ENCODE peak calls at places on chromosomes 7 and 10, in eight cellular contexts. One of them, this sample, is unnamed.

GRCh38 chr10:95253007-95253406 is 37.8 kb downstream of the PDLIM1 start:
- DNase-seq in naive thymus-derived CD8-positive, alpha-beta T cell: no peak
- DNase-seq in psoas muscle: no peak
- DNase-seq in activated CD4-positive, CD25-positive, alpha-beta regulatory T cell: no peak
- DNase-seq in anterior cingulate cortex: no peak
- DNase-seq in foreskin fibroblast: no peak
- DNase-seq in ureter: no peak
- DNase-seq in activated CD4-positive, alpha-beta T cell treated with anti-CD3 and anti-CD28 coated beads, Interleukin-2, amount 50 U/mL, for 4 hours: no peak
- DNase-seq in this sample: no peak

GRCh38 chr7:33854178-33854577 is 51.2 kb upstream of the BMPER start:
- DNase-seq in naive thymus-derived CD8-positive, alpha-beta T cell: no peak
- DNase-seq in psoas muscle: no peak
- DNase-seq in activated CD4-positive, CD25-positive, alpha-beta regulatory T cell: no peak
- DNase-seq in anterior cingulate cortex: no peak
- DNase-seq in foreskin fibroblast: peak; percentile 91
- DNase-seq in ureter: no peak
- DNase-seq in activated CD4-positive, alpha-beta T cell treated with anti-CD3 and anti-CD28 coated beads, Interleukin-2, amount 50 U/mL, for 4 hours: no peak
- DNase-seq in this sample: peak; percentile 93

GRCh38 chr7:33486626-33487025 is 357.3 kb downstream of the BBS9 start:
- DNase-seq in naive thymus-derived CD8-positive, alpha-beta T cell: no peak
- DNase-seq in psoas muscle: no peak
- DNase-seq in activated CD4-positive, CD25-positive, alpha-beta regulatory T cell: no peak
- DNase-seq in anterior cingulate cortex: no peak
- DNase-seq in foreskin fibroblast: no peak
- DNase-seq in ureter: no peak
- DNase-seq in activated CD4-positive, alpha-beta T cell treated with anti-CD3 and anti-CD28 coated beads, Interleukin-2, amount 50 U/mL, for 4 hours: no peak
- DNase-seq in this sample: no peak

GRCh38 chr7:56811081-56811480 is 321.2 kb downstream of the ZNF479 start:
- DNase-seq in naive thymus-derived CD8-positive, alpha-beta T cell: no peak
- DNase-seq in psoas muscle: no peak
- DNase-seq in activated CD4-positive, CD25-positive, alpha-beta regulatory T cell: no peak
- DNase-seq in anterior cingulate cortex: no peak
- DNase-seq in foreskin fibroblast: no peak
- DNase-seq in ureter: no peak
- DNase-seq in activated CD4-positive, alpha-beta T cell treated with anti-CD3 and anti-CD28 coated beads, Interleukin-2, amount 50 U/mL, for 4 hours: no peak
- DNase-seq in this sample: no peak

GRCh38 chr7:37488163-37488759 is 39.6 kb upstream of the ELMO1 start:
- DNase-seq in naive thymus-derived CD8-positive, alpha-beta T cell: no peak
- DNase-seq in psoas muscle: no peak
- DNase-seq in activated CD4-positive, CD25-positive, alpha-beta regulatory T cell: no peak
- DNase-seq in anterior cingulate cortex: no peak
- DNase-seq in foreskin fibroblast: peak; percentile 2
- DNase-seq in ureter: no peak
- DNase-seq in activated CD4-positive, alpha-beta T cell treated with anti-CD3 and anti-CD28 coated beads, Interleukin-2, amount 50 U/mL, for 4 hours: no peak
- DNase-seq in this sample: no peak

GRCh38 chr7:54541941-54542618 is at the start of gene VSTM2A:
- DNase-seq in naive thymus-derived CD8-positive, alpha-beta T cell: no peak
- DNase-seq in psoas muscle: no peak
- DNase-seq in activated CD4-positive, CD25-positive, alpha-beta regulatory T cell: no peak
- DNase-seq in anterior cingulate cortex: no peak
- DNase-seq in foreskin fibroblast: peak; percentile 17
- DNase-seq in ureter: no peak
- DNase-seq in activated CD4-positive, alpha-beta T cell treated with anti-CD3 and anti-CD28 coated beads, Interleukin-2, amount 50 U/mL, for 4 hours: no peak
- DNase-seq in this sample: no peak

GRCh38 chr7:77461842-77462241 is 45.7 kb upstream of the GSAP start:
- DNase-seq in naive thymus-derived CD8-positive, alpha-beta T cell: no peak
- DNase-seq in psoas muscle: no peak
- DNase-seq in activated CD4-positive, CD25-positive, alpha-beta regulatory T cell: no peak
- DNase-seq in anterior cingulate cortex: no peak
- DNase-seq in foreskin fibroblast: no peak
- DNase-seq in ureter: no peak
- DNase-seq in activated CD4-positive, alpha-beta T cell treated with anti-CD3 and anti-CD28 coated beads, Interleukin-2, amount 50 U/mL, for 4 hours: no peak
- DNase-seq in this sample: no peak

GRCh38 chr10:44696496-44696895 is 214.6 kb upstream of the TMEM72 start:
- DNase-seq in naive thymus-derived CD8-positive, alpha-beta T cell: no peak
- DNase-seq in psoas muscle: no peak
- DNase-seq in activated CD4-positive, CD25-positive, alpha-beta regulatory T cell: no peak
- DNase-seq in anterior cingulate cortex: no peak
- DNase-seq in foreskin fibroblast: peak; percentile 94
- DNase-seq in ureter: no peak
- DNase-seq in activated CD4-positive, alpha-beta T cell treated with anti-CD3 and anti-CD28 coated beads, Interleukin-2, amount 50 U/mL, for 4 hours: no peak
- DNase-seq in this sample: peak; percentile 58

GRCh38 chr7:15648461-15648961 is 38.0 kb downstream of the MEOX2 start:
- DNase-seq in naive thymus-derived CD8-positive, alpha-beta T cell: no peak
- DNase-seq in psoas muscle: no peak
- DNase-seq in activated CD4-positive, CD25-positive, alpha-beta regulatory T cell: no peak
- DNase-seq in anterior cingulate cortex: no peak
- DNase-seq in foreskin fibroblast: peak; percentile 17
- DNase-seq in ureter: no peak
- DNase-seq in activated CD4-positive, alpha-beta T cell treated with anti-CD3 and anti-CD28 coated beads, Interleukin-2, amount 50 U/mL, for 4 hours: no peak
- DNase-seq in this sample: no peak

GRCh38 chr10:10826125-10826524 is 191.5 kb upstream of the CELF2 start:
- DNase-seq in naive thymus-derived CD8-positive, alpha-beta T cell: no peak
- DNase-seq in psoas muscle: no peak
- DNase-seq in activated CD4-positive, CD25-positive, alpha-beta regulatory T cell: no peak
- DNase-seq in anterior cingulate cortex: no peak
- DNase-seq in foreskin fibroblast: peak; percentile 92
- DNase-seq in ureter: no peak
- DNase-seq in activated CD4-positive, alpha-beta T cell treated with anti-CD3 and anti-CD28 coated beads, Interleukin-2, amount 50 U/mL, for 4 hours: no peak
- DNase-seq in this sample: peak; percentile 84

GRCh38 chr7:32089678-32090077 is 19.5 kb upstream of the PDE1C start:
- DNase-seq in naive thymus-derived CD8-positive, alpha-beta T cell: no peak
- DNase-seq in psoas muscle: no peak
- DNase-seq in activated CD4-positive, CD25-positive, alpha-beta regulatory T cell: no peak
- DNase-seq in anterior cingulate cortex: no peak
- DNase-seq in foreskin fibroblast: no peak
- DNase-seq in ureter: no peak
- DNase-seq in activated CD4-positive, alpha-beta T cell treated with anti-CD3 and anti-CD28 coated beads, Interleukin-2, amount 50 U/mL, for 4 hours: no peak
- DNase-seq in this sample: no peak

GRCh38 chr10:123472606-123473005 is 193.5 kb upstream of the GPR26 start:
- DNase-seq in naive thymus-derived CD8-positive, alpha-beta T cell: no peak
- DNase-seq in psoas muscle: no peak
- DNase-seq in activated CD4-positive, CD25-positive, alpha-beta regulatory T cell: no peak
- DNase-seq in anterior cingulate cortex: no peak
- DNase-seq in foreskin fibroblast: no peak
- DNase-seq in ureter: no peak
- DNase-seq in activated CD4-positive, alpha-beta T cell treated with anti-CD3 and anti-CD28 coated beads, Interleukin-2, amount 50 U/mL, for 4 hours: no peak
- DNase-seq in this sample: no peak

GRCh38 chr7:30923009-30923773 is 11.5 kb downstream of the AQP1 start:
- DNase-seq in naive thymus-derived CD8-positive, alpha-beta T cell: no peak
- DNase-seq in psoas muscle: no peak
- DNase-seq in activated CD4-positive, CD25-positive, alpha-beta regulatory T cell: no peak
- DNase-seq in anterior cingulate cortex: no peak
- DNase-seq in foreskin fibroblast: no peak
- DNase-seq in ureter: peak; percentile 38
- DNase-seq in activated CD4-positive, alpha-beta T cell treated with anti-CD3 and anti-CD28 coated beads, Interleukin-2, amount 50 U/mL, for 4 hours: no peak
- DNase-seq in this sample: no peak

GRCh38 chr7:71615017-71615416 is 483.1 kb downstream of the GALNT17 start:
- DNase-seq in naive thymus-derived CD8-positive, alpha-beta T cell: no peak
- DNase-seq in psoas muscle: peak; percentile 56
- DNase-seq in activated CD4-positive, CD25-positive, alpha-beta regulatory T cell: no peak
- DNase-seq in anterior cingulate cortex: no peak
- DNase-seq in foreskin fibroblast: no peak
- DNase-seq in ureter: no peak
- DNase-seq in activated CD4-positive, alpha-beta T cell treated with anti-CD3 and anti-CD28 coated beads, Interleukin-2, amount 50 U/mL, for 4 hours: no peak
- DNase-seq in this sample: no peak

GRCh38 chr7:106813705-106814305 is 51.3 kb upstream of the PIK3CG start:
- DNase-seq in naive thymus-derived CD8-positive, alpha-beta T cell: no peak
- DNase-seq in psoas muscle: no peak
- DNase-seq in activated CD4-positive, CD25-positive, alpha-beta regulatory T cell: no peak
- DNase-seq in anterior cingulate cortex: no peak
- DNase-seq in foreskin fibroblast: peak; percentile 20
- DNase-seq in ureter: no peak
- DNase-seq in activated CD4-positive, alpha-beta T cell treated with anti-CD3 and anti-CD28 coated beads, Interleukin-2, amount 50 U/mL, for 4 hours: no peak
- DNase-seq in this sample: no peak

GRCh38 chr7:106347229-106347833 is 62.5 kb upstream of the NAMPT start:
- DNase-seq in naive thymus-derived CD8-positive, alpha-beta T cell: no peak
- DNase-seq in psoas muscle: no peak
- DNase-seq in activated CD4-positive, CD25-positive, alpha-beta regulatory T cell: no peak
- DNase-seq in anterior cingulate cortex: no peak
- DNase-seq in foreskin fibroblast: no peak
- DNase-seq in ureter: no peak
- DNase-seq in activated CD4-positive, alpha-beta T cell treated with anti-CD3 and anti-CD28 coated beads, Interleukin-2, amount 50 U/mL, for 4 hours: no peak
- DNase-seq in this sample: no peak

GRCh38 chr7:80740778-80741545 is 102.5 kb downstream of the CD36 start:
- DNase-seq in naive thymus-derived CD8-positive, alpha-beta T cell: no peak
- DNase-seq in psoas muscle: no peak
- DNase-seq in activated CD4-positive, CD25-positive, alpha-beta regulatory T cell: no peak
- DNase-seq in anterior cingulate cortex: no peak
- DNase-seq in foreskin fibroblast: peak; percentile 50
- DNase-seq in ureter: no peak
- DNase-seq in activated CD4-positive, alpha-beta T cell treated with anti-CD3 and anti-CD28 coated beads, Interleukin-2, amount 50 U/mL, for 4 hours: no peak
- DNase-seq in this sample: peak; percentile 83

GRCh38 chr7:88095-88926 is 104.1 kb upstream of the FAM20C start:
- DNase-seq in naive thymus-derived CD8-positive, alpha-beta T cell: no peak
- DNase-seq in psoas muscle: no peak
- DNase-seq in activated CD4-positive, CD25-positive, alpha-beta regulatory T cell: no peak
- DNase-seq in anterior cingulate cortex: no peak
- DNase-seq in foreskin fibroblast: no peak
- DNase-seq in ureter: no peak
- DNase-seq in activated CD4-positive, alpha-beta T cell treated with anti-CD3 and anti-CD28 coated beads, Interleukin-2, amount 50 U/mL, for 4 hours: no peak
- DNase-seq in this sample: no peak

GRCh38 chr7:150824379-150825177 is 24.0 kb downstream of the TMEM176A start:
- DNase-seq in naive thymus-derived CD8-positive, alpha-beta T cell: no peak
- DNase-seq in psoas muscle: no peak
- DNase-seq in activated CD4-positive, CD25-positive, alpha-beta regulatory T cell: no peak
- DNase-seq in anterior cingulate cortex: no peak
- DNase-seq in foreskin fibroblast: no peak
- DNase-seq in ureter: no peak
- DNase-seq in activated CD4-positive, alpha-beta T cell treated with anti-CD3 and anti-CD28 coated beads, Interleukin-2, amount 50 U/mL, for 4 hours: no peak
- DNase-seq in this sample: no peak

This sample was measured in EL.